ENCODE peak calls at places on chromosomes 1 and 21, in six cellular contexts. One of them, this sample, is unnamed.
A peak's percentile ranks its signal among the peaks of the same experiment; 100 is the strongest.

GRCh38 chr1:178818416-178818815 is 52.5 kb downstream of the ANGPTL1 start:
- DNase-seq in IMR-90: peak; percentile 79
- DNase-seq in esophagus squamous epithelium: no peak
- DNase-seq in uterus: peak; percentile 45
- DNase-seq in CD4-positive, CD25-positive, alpha-beta regulatory T cell: no peak
- DNase-seq in heart right ventricle: no peak
- DNase-seq in this sample: no peak

GRCh38 chr21:29821230-29821629 is 118.6 kb downstream of the GRIK1 start:
- DNase-seq in IMR-90: no peak
- DNase-seq in esophagus squamous epithelium: no peak
- DNase-seq in uterus: no peak
- DNase-seq in CD4-positive, CD25-positive, alpha-beta regulatory T cell: no peak
- DNase-seq in heart right ventricle: no peak
- DNase-seq in this sample: no peak

GRCh38 chr21:37383066-37383465 is 16.5 kb downstream of the DYRK1A start:
- DNase-seq in IMR-90: no peak
- DNase-seq in esophagus squamous epithelium: no peak
- DNase-seq in uterus: no peak
- DNase-seq in CD4-positive, CD25-positive, alpha-beta regulatory T cell: no peak
- DNase-seq in heart right ventricle: no peak
- DNase-seq in this sample: no peak

GRCh38 chr21:42698730-42699129 is 45.3 kb downstream of the PDE9A start:
- DNase-seq in IMR-90: no peak
- DNase-seq in esophagus squamous epithelium: no peak
- DNase-seq in uterus: no peak
- DNase-seq in CD4-positive, CD25-positive, alpha-beta regulatory T cell: no peak
- DNase-seq in heart right ventricle: no peak
- DNase-seq in this sample: no peak

GRCh38 chr1:117612517-117613248 is 6.8 kb downstream of the TENT5C start:
- DNase-seq in IMR-90: peak; percentile 88
- DNase-seq in esophagus squamous epithelium: no peak
- DNase-seq in uterus: no peak
- DNase-seq in CD4-positive, CD25-positive, alpha-beta regulatory T cell: no peak
- DNase-seq in heart right ventricle: no peak
- DNase-seq in this sample: no peak

GRCh38 chr1:198858026-198858425 is 219.2 kb downstream of the PTPRC start:
- DNase-seq in IMR-90: no peak
- DNase-seq in esophagus squamous epithelium: no peak
- DNase-seq in uterus: no peak
- DNase-seq in CD4-positive, CD25-positive, alpha-beta regulatory T cell: no peak
- DNase-seq in heart right ventricle: no peak
- DNase-seq in this sample: no peak

GRCh38 chr1:3676581-3677410 is 24.5 kb downstream of the TP73 start:
- DNase-seq in IMR-90: no peak
- DNase-seq in esophagus squamous epithelium: no peak
- DNase-seq in uterus: no peak
- DNase-seq in CD4-positive, CD25-positive, alpha-beta regulatory T cell: peak; percentile 38
- DNase-seq in heart right ventricle: no peak
- DNase-seq in this sample: no peak

GRCh38 chr1:6460349-6461236 is 5.4 kb downstream of the TNFRSF25 start:
- DNase-seq in IMR-90: no peak
- DNase-seq in esophagus squamous epithelium: no peak
- DNase-seq in uterus: no peak
- DNase-seq in CD4-positive, CD25-positive, alpha-beta regulatory T cell: peak; percentile 95
- DNase-seq in heart right ventricle: no peak
- DNase-seq in this sample: no peak

GRCh38 chr1:175072131-175072941 is 4.7 kb downstream of the TNN start:
- DNase-seq in IMR-90: peak; percentile 74
- DNase-seq in esophagus squamous epithelium: no peak
- DNase-seq in uterus: peak; percentile 62
- DNase-seq in CD4-positive, CD25-positive, alpha-beta regulatory T cell: peak; percentile 29
- DNase-seq in heart right ventricle: peak; percentile 49
- DNase-seq in this sample: no peak

GRCh38 chr1:77975386-77975785 is 3.5 kb downstream of the FUBP1 start:
- DNase-seq in IMR-90: peak; percentile 40
- DNase-seq in esophagus squamous epithelium: no peak
- DNase-seq in uterus: no peak
- DNase-seq in CD4-positive, CD25-positive, alpha-beta regulatory T cell: peak; percentile 28
- DNase-seq in heart right ventricle: no peak
- DNase-seq in this sample: no peak

GRCh38 chr1:94068831-94069648 is 51.9 kb downstream of the ABCA4 start:
- DNase-seq in IMR-90: peak; percentile 86
- DNase-seq in esophagus squamous epithelium: no peak
- DNase-seq in uterus: no peak
- DNase-seq in CD4-positive, CD25-positive, alpha-beta regulatory T cell: no peak
- DNase-seq in heart right ventricle: peak; percentile 44
- DNase-seq in this sample: no peak

GRCh38 chr1:229230893-229231753 is 39.8 kb upstream of the RAB4A start:
- DNase-seq in IMR-90: no peak
- DNase-seq in esophagus squamous epithelium: no peak
- DNase-seq in uterus: peak; percentile 36
- DNase-seq in CD4-positive, CD25-positive, alpha-beta regulatory T cell: no peak
- DNase-seq in heart right ventricle: no peak
- DNase-seq in this sample: no peak

GRCh38 chr1:2213576-2214505 is 14.3 kb upstream of the SKI start:
- DNase-seq in IMR-90: peak; percentile 86
- DNase-seq in esophagus squamous epithelium: no peak
- DNase-seq in uterus: peak; percentile 93
- DNase-seq in CD4-positive, CD25-positive, alpha-beta regulatory T cell: no peak
- DNase-seq in heart right ventricle: peak; percentile 90
- DNase-seq in this sample: peak; percentile 91

GRCh38 chr1:240363315-240363714 is 248.6 kb downstream of the GREM2 start:
- DNase-seq in IMR-90: no peak
- DNase-seq in esophagus squamous epithelium: no peak
- DNase-seq in uterus: no peak
- DNase-seq in CD4-positive, CD25-positive, alpha-beta regulatory T cell: no peak
- DNase-seq in heart right ventricle: no peak
- DNase-seq in this sample: no peak

GRCh38 chr1:215672482-215672881 is 105.4 kb downstream of the KCTD3 start:
- DNase-seq in IMR-90: no peak
- DNase-seq in esophagus squamous epithelium: no peak
- DNase-seq in uterus: no peak
- DNase-seq in CD4-positive, CD25-positive, alpha-beta regulatory T cell: no peak
- DNase-seq in heart right ventricle: no peak
- DNase-seq in this sample: no peak

GRCh38 chr1:211068976-211069375 is 65.0 kb downstream of the KCNH1 start:
- DNase-seq in IMR-90: no peak
- DNase-seq in esophagus squamous epithelium: no peak
- DNase-seq in uterus: no peak
- DNase-seq in CD4-positive, CD25-positive, alpha-beta regulatory T cell: no peak
- DNase-seq in heart right ventricle: no peak
- DNase-seq in this sample: no peak

GRCh38 chr1:203669739-203670138 is 43.1 kb downstream of the ATP2B4 start:
- DNase-seq in IMR-90: peak; percentile 88
- DNase-seq in esophagus squamous epithelium: no peak
- DNase-seq in uterus: no peak
- DNase-seq in CD4-positive, CD25-positive, alpha-beta regulatory T cell: no peak
- DNase-seq in heart right ventricle: no peak
- DNase-seq in this sample: no peak

GRCh38 chr1:154423303-154423987 is 18.3 kb downstream of the IL6R start:
- DNase-seq in IMR-90: peak; percentile 46
- DNase-seq in esophagus squamous epithelium: no peak
- DNase-seq in uterus: no peak
- DNase-seq in CD4-positive, CD25-positive, alpha-beta regulatory T cell: peak; percentile 29
- DNase-seq in heart right ventricle: no peak
- DNase-seq in this sample: no peak

GRCh38 chr1:116498789-116499628 is 71.8 kb downstream of the CD58 start:
- DNase-seq in IMR-90: peak; percentile 61
- DNase-seq in esophagus squamous epithelium: no peak
- DNase-seq in uterus: no peak
- DNase-seq in CD4-positive, CD25-positive, alpha-beta regulatory T cell: peak; percentile 69
- DNase-seq in heart right ventricle: peak; percentile 72
- DNase-seq in this sample: no peak

GRCh38 chr1:167136191-167136614 is 42.3 kb downstream of the STYXL2 start:
- DNase-seq in IMR-90: peak; percentile 12
- DNase-seq in esophagus squamous epithelium: no peak
- DNase-seq in uterus: no peak
- DNase-seq in CD4-positive, CD25-positive, alpha-beta regulatory T cell: no peak
- DNase-seq in heart right ventricle: no peak
- DNase-seq in this sample: no peak

GRCh38 chr1:207404849-207405525 is 49.1 kb upstream of the CR2 start:
- DNase-seq in IMR-90: peak; percentile 78
- DNase-seq in esophagus squamous epithelium: no peak
- DNase-seq in uterus: no peak
- DNase-seq in CD4-positive, CD25-positive, alpha-beta regulatory T cell: peak; percentile 78
- DNase-seq in heart right ventricle: no peak
- DNase-seq in this sample: no peak

GRCh38 chr1:119779869-119780356 is 11.2 kb upstream of the HMGCS2 start:
- DNase-seq in IMR-90: peak; percentile 64
- DNase-seq in esophagus squamous epithelium: no peak
- DNase-seq in uterus: peak; percentile 43
- DNase-seq in CD4-positive, CD25-positive, alpha-beta regulatory T cell: no peak
- DNase-seq in heart right ventricle: peak; percentile 13
- DNase-seq in this sample: no peak

GRCh38 chr1:234676103-234676594 is 66.2 kb upstream of the IRF2BP2 start:
- DNase-seq in IMR-90: peak; percentile 74
- DNase-seq in esophagus squamous epithelium: no peak
- DNase-seq in uterus: peak; percentile 88
- DNase-seq in CD4-positive, CD25-positive, alpha-beta regulatory T cell: peak; percentile 49
- DNase-seq in heart right ventricle: peak; percentile 91
- DNase-seq in this sample: peak; percentile 83

GRCh38 chr1:29437946-29438345 is 201.6 kb downstream of the PTPRU start:
- DNase-seq in IMR-90: no peak
- DNase-seq in esophagus squamous epithelium: no peak
- DNase-seq in uterus: no peak
- DNase-seq in CD4-positive, CD25-positive, alpha-beta regulatory T cell: no peak
- DNase-seq in heart right ventricle: no peak
- DNase-seq in this sample: no peak
- H3K27me3 ChIP-seq in IMR-90: no peaks in the 10 kb centered on the region
- H3K27me3 ChIP-seq in esophagus squamous epithelium: no peaks in the 10 kb centered on the region
- H3K27me3 ChIP-seq in uterus: no peaks in the 10 kb centered on the region
- H3K27me3 ChIP-seq in CD4-positive, CD25-positive, alpha-beta regulatory T cell: no peaks in the 10 kb centered on the region
- H3K27me3 ChIP-seq in heart right ventricle: peaks cover 42% of the 10 kb centered on the region
- H3K27me3 ChIP-seq in this sample: peaks cover 3% of the 10 kb centered on the region

GRCh38 chr1:14842361-14842760 is 243.9 kb downstream of the KAZN start:
- DNase-seq in IMR-90: peak; percentile 85
- DNase-seq in esophagus squamous epithelium: no peak
- DNase-seq in uterus: no peak
- DNase-seq in CD4-positive, CD25-positive, alpha-beta regulatory T cell: no peak
- DNase-seq in heart right ventricle: no peak
- DNase-seq in this sample: no peak

GRCh38 chr1:14841456-14841855 is 243.0 kb downstream of the KAZN start:
- DNase-seq in IMR-90: peak; percentile 6
- DNase-seq in esophagus squamous epithelium: no peak
- DNase-seq in uterus: no peak
- DNase-seq in CD4-positive, CD25-positive, alpha-beta regulatory T cell: no peak
- DNase-seq in heart right ventricle: no peak
- DNase-seq in this sample: no peak

GRCh38 chr1:14844359-14844758 is 245.9 kb downstream of the KAZN start:
- DNase-seq in IMR-90: no peak
- DNase-seq in esophagus squamous epithelium: no peak
- DNase-seq in uterus: no peak
- DNase-seq in CD4-positive, CD25-positive, alpha-beta regulatory T cell: no peak
- DNase-seq in heart right ventricle: no peak
- DNase-seq in this sample: no peak

GRCh38 chr1:14841951-14842350 is 243.5 kb downstream of the KAZN start:
- DNase-seq in IMR-90: no peak
- DNase-seq in esophagus squamous epithelium: no peak
- DNase-seq in uterus: no peak
- DNase-seq in CD4-positive, CD25-positive, alpha-beta regulatory T cell: no peak
- DNase-seq in heart right ventricle: no peak
- DNase-seq in this sample: no peak

DNA sequence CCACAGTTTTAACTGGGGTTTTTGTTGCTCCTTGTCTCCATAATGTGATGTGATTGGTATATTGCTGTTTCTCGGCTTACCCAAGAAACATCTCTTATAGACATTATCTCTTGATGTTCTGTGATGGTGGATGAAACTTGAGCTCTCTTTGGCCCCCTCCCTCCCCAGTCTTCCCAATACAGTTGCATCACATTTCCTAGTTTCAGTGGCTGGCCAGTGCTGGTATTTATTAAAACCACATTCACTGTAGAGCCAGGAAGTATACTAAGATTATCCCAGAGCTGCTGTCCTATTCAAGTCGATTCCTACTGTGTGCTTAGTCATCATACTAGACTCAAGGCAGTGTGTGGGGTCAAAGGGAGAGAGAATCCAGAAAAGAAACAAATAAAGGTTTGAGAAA is 244.4 kb downstream of the KAZN start:
- DNase-seq in IMR-90: peak; percentile 77
- DNase-seq in esophagus squamous epithelium: no peak
- DNase-seq in uterus: no peak
- DNase-seq in CD4-positive, CD25-positive, alpha-beta regulatory T cell: no peak
- DNase-seq in heart right ventricle: no peak
- DNase-seq in this sample: no peak
- H3K4me3 ChIP-seq in IMR-90: no peak overlapping the region
- H3K4me3 ChIP-seq in esophagus squamous epithelium: no peak overlapping the region
- H3K4me3 ChIP-seq in uterus: no peak overlapping the region
- H3K4me3 ChIP-seq in CD4-positive, CD25-positive, alpha-beta regulatory T cell: no peak overlapping the region
- H3K4me3 ChIP-seq in heart right ventricle: no peak overlapping the region
- H3K4me3 ChIP-seq in this sample: no peak overlapping the region

GRCh38 chr1:243959998-243960397 is 91.1 kb upstream of the ZBTB18 start:
- DNase-seq in IMR-90: no peak
- DNase-seq in esophagus squamous epithelium: no peak
- DNase-seq in uterus: no peak
- DNase-seq in CD4-positive, CD25-positive, alpha-beta regulatory T cell: no peak
- DNase-seq in heart right ventricle: no peak
- DNase-seq in this sample: no peak
- H3K9me3 ChIP-seq in IMR-90: no peaks in the 10 kb centered on the region
- H3K9me3 ChIP-seq in esophagus squamous epithelium: no peaks in the 10 kb centered on the region
- H3K9me3 ChIP-seq in uterus: no peaks in the 10 kb centered on the region
- H3K9me3 ChIP-seq in CD4-positive, CD25-positive, alpha-beta regulatory T cell: no peaks in the 10 kb centered on the region
- H3K9me3 ChIP-seq in heart right ventricle: no peaks in the 10 kb centered on the region
- H3K9me3 ChIP-seq in this sample: no peaks in the 10 kb centered on the region

GRCh38 chr1:23903754-23904153 is 9.4 kb downstream of the CNR2 start:
- DNase-seq in IMR-90: no peak
- DNase-seq in esophagus squamous epithelium: no peak
- DNase-seq in uterus: no peak
- DNase-seq in CD4-positive, CD25-positive, alpha-beta regulatory T cell: no peak
- DNase-seq in heart right ventricle: no peak
- DNase-seq in this sample: no peak
- H3K27me3 ChIP-seq in IMR-90: peaks cover 64% of the 10 kb centered on the region
- H3K27me3 ChIP-seq in esophagus squamous epithelium: no peaks in the 10 kb centered on the region
- H3K27me3 ChIP-seq in uterus: no peaks in the 10 kb centered on the region
- H3K27me3 ChIP-seq in CD4-positive, CD25-positive, alpha-beta regulatory T cell: peaks cover 3% of the 10 kb centered on the region
- H3K27me3 ChIP-seq in heart right ventricle: peaks cover 57% of the 10 kb centered on the region
- H3K27me3 ChIP-seq in this sample: peaks cover 4% of the 10 kb centered on the region

DNA sequence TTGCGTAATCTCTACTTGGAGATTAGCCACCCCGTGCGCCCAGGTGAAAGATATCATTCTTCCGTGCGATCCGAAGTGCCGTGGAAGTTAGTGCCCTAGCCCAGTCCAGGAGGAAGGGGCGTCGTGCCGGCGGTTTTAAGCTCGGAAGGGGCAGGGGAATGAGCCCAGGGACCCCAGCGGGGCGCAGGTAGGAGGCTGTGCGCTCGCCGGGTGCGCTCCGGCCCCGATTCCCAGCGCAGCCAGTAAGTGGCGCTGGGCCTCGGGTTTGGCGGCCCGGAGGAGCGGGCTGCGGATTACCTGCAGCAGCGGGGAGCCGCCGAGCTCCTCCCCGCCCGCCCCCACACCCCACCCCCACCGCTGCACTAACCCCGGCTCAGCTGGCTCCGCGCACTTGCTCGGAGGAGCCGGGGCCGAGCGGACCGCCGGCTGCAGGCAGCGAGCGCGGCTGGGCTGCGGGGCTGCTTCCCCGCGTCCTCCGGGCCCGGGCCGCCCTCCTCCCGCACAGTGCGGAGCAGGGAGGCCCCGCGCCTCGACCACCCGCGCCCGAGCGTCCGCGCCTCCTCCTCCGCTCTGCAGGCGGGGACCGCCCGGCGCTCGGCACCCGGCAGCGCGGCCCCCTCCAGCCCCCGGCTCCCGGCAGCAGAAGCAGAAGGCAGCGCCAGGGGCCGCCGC is at the start of gene RYR2:
- DNase-seq in IMR-90: no peak
- DNase-seq in esophagus squamous epithelium: no peak
- DNase-seq in uterus: no peak
- DNase-seq in CD4-positive, CD25-positive, alpha-beta regulatory T cell: no peak
- DNase-seq in heart right ventricle: no peak
- DNase-seq in this sample: no peak
- H3K4me3 ChIP-seq in IMR-90: no peak within 1 kb of the TSS
- H3K4me3 ChIP-seq in esophagus squamous epithelium: peak within 1 kb of the TSS; percentile 33
- H3K4me3 ChIP-seq in uterus: peak within 1 kb of the TSS; percentile 54
- H3K4me3 ChIP-seq in CD4-positive, CD25-positive, alpha-beta regulatory T cell: no peak within 1 kb of the TSS
- H3K4me3 ChIP-seq in heart right ventricle: peak within 1 kb of the TSS; percentile 62
- H3K4me3 ChIP-seq in this sample: peak within 1 kb of the TSS; percentile 82